ENCODE peak calls at places on chromosomes 16 and 17, in four cellular contexts. P, Z, M and W are unnamed samples.

GRCh38 chr17:41625602-41626001 is 1.2 kb upstream of the KRT17 start:
- DNase-seq in P (no peak), Z (no peak), M (no peak), W (no peak)

GRCh38 chr17:74807925-74808324 is 31.8 kb upstream of the NAT9 start:
- DNase-seq in P (no peak), Z (no peak), M (no peak), W (peak)

GRCh38 chr17:55612691-55613141 is 101.5 kb upstream of the SMIM36 start:
- DNase-seq in P (no peak), Z (no peak), M (no peak), W (peak)

GRCh38 chr16:56389554-56389953 is 35.8 kb downstream of the AMFR start:
- DNase-seq in P (no peak), Z (no peak), M (no peak), W (no peak)

GRCh38 chr16:79658301-79659001 is 57.9 kb upstream of the MAF start:
- DNase-seq in P (peak), Z (no peak), M (no peak), W (no peak)

GRCh38 chr16:21991621-21992020 is 9.3 kb downstream of the PDZD9 start:
- DNase-seq in P (no peak), Z (no peak), M (no peak), W (no peak)

GRCh38 chr17:10309003-10309974 is 63.5 kb downstream of the MYH13 start:
- DNase-seq in P (no peak), Z (no peak), M (no peak), W (no peak)

GRCh38 chr17:76772842-76773521 is 35.1 kb downstream of the MFSD11 start:
- DNase-seq in P (peak), Z (no peak), M (no peak), W (peak)

GRCh38 chr17:67474081-67474661 is 97.1 kb downstream of the PITPNC1 start:
- DNase-seq in P (no peak), Z (no peak), M (no peak), W (no peak)

GRCh38 chr17:82883461-82884031 is 43.7 kb upstream of the ZNF750 start:
- DNase-seq in P (no peak), Z (no peak), M (no peak), W (no peak)

GRCh38 chr17:82881292-82881823 is 41.5 kb upstream of the ZNF750 start:
- DNase-seq in P (no peak), Z (no peak), M (no peak), W (no peak)

GRCh38 chr17:82884341-82884871 is 44.6 kb upstream of the ZNF750 start:
- DNase-seq in P (no peak), Z (no peak), M (no peak), W (no peak)

GRCh38 chr17:82881900-82882714 is 42.3 kb upstream of the ZNF750 start:
- DNase-seq in P (peak), Z (no peak), M (no peak), W (no peak)

GRCh38 chr17:82882715-82883446 is 43.1 kb upstream of the ZNF750 start:
- DNase-seq in P (no peak), Z (no peak), M (no peak), W (no peak)
- TF ChIP-seq CTCF in P (no peak), Z (peak), M (no peak), W (no peak)

DNA sequence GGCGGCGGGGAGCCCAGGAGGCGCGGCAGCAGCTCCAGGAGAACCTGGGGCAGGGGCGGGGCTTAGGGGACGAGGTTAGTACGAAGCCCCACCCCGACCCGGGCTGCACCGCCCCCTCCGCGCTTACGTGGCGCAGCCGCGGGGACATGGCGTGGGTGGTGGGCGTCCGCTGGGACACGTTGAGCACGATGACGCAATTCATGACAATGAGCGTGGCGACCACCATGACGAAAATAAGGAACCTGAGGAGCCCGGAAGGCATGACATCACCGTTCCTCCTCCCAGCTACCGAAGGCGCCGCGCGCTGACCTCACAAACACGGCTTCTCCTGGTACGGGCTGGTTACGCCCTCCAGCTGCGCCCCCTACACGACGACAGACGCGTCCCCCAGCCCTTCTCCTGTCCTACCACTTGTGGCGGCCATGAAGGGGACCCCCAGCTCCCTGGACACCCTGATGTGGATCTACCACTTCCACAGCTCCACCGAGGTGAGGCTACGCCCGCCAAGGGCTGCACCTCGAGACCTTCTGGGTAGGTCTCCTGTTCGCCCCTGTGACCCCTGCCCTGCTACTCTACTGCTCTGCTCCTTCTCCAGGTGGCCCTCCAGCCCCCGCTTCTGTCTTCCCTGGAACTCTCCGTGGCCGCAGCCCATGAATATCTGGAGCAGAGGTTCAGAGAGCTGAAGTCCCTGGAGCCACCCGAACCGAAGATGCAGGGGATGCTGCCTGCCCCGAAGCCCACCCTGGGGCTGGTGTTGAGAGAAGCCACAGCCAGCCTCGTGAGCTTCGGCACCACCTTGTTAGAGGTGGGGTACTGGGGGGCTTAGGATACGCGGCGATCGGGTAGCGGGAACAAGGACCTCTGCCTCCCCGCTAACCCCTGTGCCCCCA is at the start of gene C17orf107:
- DNase-seq in P (no peak), Z (no peak), M (no peak), W (no peak)
- TF ChIP-seq YY1 in P (no peak), Z (no peak), M (no peak), W (no peak)

GRCh38 chr16:23509441-23509754 is 896 bp downstream of the GGA2 start:
- DNase-seq in P (no peak), Z (no peak), M (no peak), W (no peak)
- TF ChIP-seq FOXM1 in P (no peak), Z (no peak), M (no peak), W (no peak)

GRCh38 chr17:37651846-37652245 is 8.6 kb upstream of the DDX52 start:
- DNase-seq in P (no peak), Z (no peak), M (no peak), W (no peak)

GRCh38 chr17:37648555-37648954 is 5.3 kb upstream of the DDX52 start:
- DNase-seq in P (no peak), Z (no peak), M (no peak), W (no peak)

DNA sequence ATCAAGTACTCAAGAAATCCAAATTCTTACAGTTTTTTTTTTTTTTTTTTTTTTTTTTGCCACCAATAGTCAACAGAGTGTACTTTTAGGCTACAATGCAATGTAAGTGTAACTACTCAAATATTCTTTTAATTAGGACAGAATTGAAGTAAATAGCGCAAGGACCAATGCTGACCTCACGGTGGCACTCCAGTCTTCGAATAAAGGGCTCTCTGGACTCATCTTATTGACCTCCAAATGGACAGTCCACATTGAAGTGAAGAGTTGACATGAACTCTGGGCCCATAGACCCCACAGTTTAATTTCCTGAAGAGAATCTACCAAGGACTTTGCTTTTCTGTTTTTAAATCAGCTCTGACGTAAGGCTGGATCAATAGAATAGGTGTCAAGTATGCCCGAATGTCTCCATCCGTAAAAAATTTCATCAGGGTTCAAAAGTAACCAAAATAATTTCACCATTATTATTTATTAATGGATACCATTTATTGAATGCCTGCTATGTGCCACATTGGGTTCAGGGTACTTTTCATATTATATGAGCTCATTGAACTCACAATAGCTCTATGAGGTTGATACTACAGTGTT is 7.3 kb upstream of the DDX52 start:
- DNase-seq in P (peak), Z (peak), M (no peak), W (peak)
- TF ChIP-seq CTCF in P (peak), Z (peak), M (peak), W (peak)

DNA sequence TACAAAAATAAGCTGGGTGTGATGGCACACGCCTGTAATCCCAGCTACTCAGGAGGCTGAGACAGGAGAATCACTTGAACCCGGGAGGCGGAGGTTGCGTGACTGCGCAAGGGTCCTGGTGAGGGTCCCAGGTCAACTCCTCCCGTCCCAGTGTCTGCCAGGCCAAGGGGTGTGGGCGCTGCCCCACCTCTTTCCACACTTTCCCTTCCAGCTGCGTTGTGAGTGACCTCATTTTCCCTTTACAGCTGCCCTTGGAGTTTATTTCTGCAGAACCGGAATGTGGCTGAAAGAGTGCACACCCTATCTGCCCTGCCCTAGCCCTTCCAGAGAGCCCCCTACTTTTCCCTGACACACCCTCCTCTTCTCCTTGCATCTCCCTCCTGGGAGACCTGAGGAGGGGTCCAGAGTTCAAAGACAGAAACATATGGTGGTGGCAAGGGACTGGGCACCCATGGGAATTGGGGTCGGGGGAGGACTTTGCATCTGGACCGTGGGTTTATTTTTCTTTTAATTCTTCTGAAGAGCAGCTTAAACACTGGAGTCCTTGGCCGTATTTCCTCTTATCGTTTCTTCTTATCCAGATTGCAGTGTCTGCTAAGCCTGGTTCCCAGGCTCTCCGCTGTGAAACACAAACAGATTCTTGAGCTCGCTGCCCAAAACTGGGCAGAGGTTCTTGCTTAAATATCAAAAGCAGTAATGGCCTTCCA is 20.9 kb downstream of the MRC2 start:
- DNase-seq in P (no peak), Z (no peak), M (no peak), W (no peak)
- TF ChIP-seq YY1 in P (no peak), Z (no peak), M (no peak), W (no peak)

DNA sequence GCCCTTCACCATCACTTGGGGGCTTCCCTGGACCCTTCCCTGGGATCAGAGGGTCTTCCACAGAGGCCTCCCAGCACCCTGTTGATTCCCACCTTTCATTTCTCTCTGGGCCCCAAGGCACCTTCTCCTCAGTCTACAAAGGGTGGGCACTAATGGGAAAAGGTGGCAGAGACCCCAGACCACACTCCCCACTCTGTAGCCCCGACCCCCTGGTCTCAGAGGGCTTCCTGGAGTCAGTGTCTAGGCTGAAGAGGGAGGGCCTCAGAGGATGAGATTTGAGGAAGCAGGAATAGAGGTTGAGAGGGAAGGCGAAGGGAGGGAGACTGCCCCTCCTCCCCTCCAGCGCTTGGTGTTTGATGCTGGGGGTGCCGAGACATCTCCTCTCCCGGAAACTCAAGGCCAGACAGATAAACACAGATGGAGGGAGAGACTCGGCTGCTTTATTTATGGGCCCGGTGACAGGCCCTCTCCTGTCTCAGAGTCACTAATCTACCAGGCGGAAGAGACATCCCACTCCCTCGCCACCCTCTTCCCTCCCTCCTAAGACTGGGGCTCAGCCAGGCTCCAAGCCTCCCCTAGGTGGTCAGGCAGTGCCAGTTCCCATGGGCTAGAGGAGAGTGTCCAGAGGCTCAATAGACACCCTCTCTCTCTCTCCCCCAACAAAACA is 18.5 kb upstream of the SP2 start:
- DNase-seq in P (no peak), Z (peak), M (no peak), W (no peak)
- TF ChIP-seq FOXM1 in P (no peak), Z (peak), M (no peak), W (no peak)

DNA sequence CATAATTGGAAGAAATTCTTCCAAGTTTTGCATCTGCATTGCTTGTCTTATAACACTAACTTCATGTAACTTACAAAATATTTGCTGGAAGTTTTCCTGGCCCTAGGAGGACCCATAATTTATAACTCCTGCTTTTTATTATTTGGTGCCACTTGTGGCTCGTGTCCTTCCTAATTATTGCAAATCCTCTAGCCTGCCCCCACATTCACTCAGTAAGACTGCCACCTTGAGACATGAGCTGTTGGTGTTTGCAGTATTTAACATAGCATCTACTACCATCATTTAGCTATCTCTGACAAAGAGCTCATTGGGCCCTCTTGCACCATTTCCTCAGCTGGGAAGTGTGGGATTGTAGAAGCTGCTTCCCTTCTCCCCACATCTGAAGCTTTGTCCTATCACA is 49.5 kb downstream of the FTO start:
- DNase-seq in P (no peak), Z (no peak), M (no peak), W (no peak)
- TF ChIP-seq CTCF in P (peak), Z (peak), M (no peak), W (no peak)

GRCh38 chr17:40530531-40530987 is 29.1 kb upstream of the TNS4 start:
- DNase-seq in P (no peak), Z (no peak), M (no peak), W (no peak)

GRCh38 chr17:40528692-40529417 is 27.4 kb upstream of the TNS4 start:
- DNase-seq in P (no peak), Z (no peak), M (no peak), W (no peak)

GRCh38 chr17:40529991-40530390 is 28.6 kb upstream of the TNS4 start:
- DNase-seq in P (no peak), Z (no peak), M (no peak), W (no peak)

GRCh38 chr17:40532520-40533253 is 31.3 kb upstream of the TNS4 start:
- DNase-seq in P (no peak), Z (no peak), M (no peak), W (no peak)

DNA sequence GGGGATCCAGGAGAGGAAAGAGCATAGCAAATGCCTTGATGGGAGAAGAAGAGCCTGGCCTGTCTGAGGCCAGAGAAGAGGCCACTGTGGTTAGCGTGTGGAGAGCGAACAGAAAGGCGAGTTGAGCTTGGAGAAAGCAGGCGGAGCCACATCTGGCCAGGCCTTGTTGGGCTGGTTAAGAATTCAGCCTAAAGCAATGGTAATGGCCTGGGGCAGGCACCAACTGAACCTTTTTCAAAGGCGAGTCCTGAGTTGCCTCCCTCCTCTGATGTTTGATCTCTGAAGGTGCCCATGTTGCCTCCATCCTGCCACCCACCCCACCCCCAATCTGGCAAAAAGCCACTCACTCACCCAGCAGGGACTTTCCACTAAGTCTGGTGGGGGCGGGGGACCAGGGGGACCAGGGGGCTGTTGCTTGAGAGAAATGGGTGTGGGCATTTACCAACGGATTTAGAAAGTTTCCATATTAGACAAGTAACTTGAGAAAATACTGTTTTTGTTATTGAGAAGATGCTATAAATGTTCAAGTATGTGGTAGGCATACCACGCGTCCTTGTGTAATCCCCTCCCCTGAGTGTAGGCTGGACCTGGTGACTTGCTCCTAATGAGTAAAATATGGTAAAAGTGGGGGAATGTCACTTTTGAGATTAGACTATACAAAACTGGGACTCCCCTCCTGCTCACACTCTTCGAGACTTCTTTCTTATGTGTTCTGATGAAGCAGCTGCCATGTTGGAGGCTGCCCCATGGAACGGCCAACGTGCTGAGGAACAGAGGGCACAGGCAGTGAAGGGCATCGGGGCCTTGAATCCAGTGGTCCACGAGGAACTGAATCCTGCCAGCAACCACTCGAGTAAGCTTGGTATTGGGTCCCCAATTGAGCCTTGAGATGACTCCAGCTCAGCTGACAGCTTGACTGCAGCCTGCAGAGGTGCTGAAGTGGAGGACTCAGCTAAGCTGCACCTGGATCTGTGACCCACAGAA is 29.9 kb upstream of the TNS4 start:
- DNase-seq in P (no peak), Z (no peak), M (peak), W (no peak)
- TF ChIP-seq YY1 in P (no peak), Z (no peak), M (peak), W (no peak)